ENCODE peak calls at places on chromosomes 11 and 22, in five cellular contexts. K is GM12891, U is uterus, D is T-helper 1 cell, S is ELF-1. Y is an unnamed sample.

GRCh38 chr11:71093783-71094182 is 158.6 kb downstream of the SHANK2 start:
- DNase-seq in K (no peak), U (no peak), D (no peak), S (no peak), Y (no peak)

GRCh38 chr11:88337342-88338222 is at the start of gene CTSC:
- DNase-seq in K (peak), U (peak), D (peak), S (peak), Y (peak)

GRCh38 chr11:79896258-79896657 is 455.4 kb upstream of the TENM4 start:
- DNase-seq in K (no peak), U (no peak), D (no peak), S (no peak), Y (no peak)

GRCh38 chr11:101848262-101848661 is 66.5 kb upstream of the CEP126 start:
- DNase-seq in K (no peak), U (no peak), D (no peak), S (no peak), Y (no peak)

GRCh38 chr11:65204646-65205601 is 23.2 kb downstream of the CAPN1 start:
- DNase-seq in K (peak), U (peak), D (no peak), S (peak), Y (no peak)

GRCh38 chr11:62851807-62852522 is 12.6 kb upstream of the WDR74 start:
- DNase-seq in K (no peak), U (no peak), D (no peak), S (no peak), Y (no peak)

GRCh38 chr11:24496728-24497396 is at the start of gene LUZP2:
- DNase-seq in K (peak), U (no peak), D (no peak), S (peak), Y (no peak)

GRCh38 chr11:8833568-8834275 is 77.3 kb upstream of the AKIP1 start:
- DNase-seq in K (no peak), U (no peak), D (no peak), S (peak), Y (no peak)

GRCh38 chr22:20550851-20551744 is 43.7 kb downstream of the MED15 start:
- DNase-seq in K (no peak), U (peak), D (no peak), S (peak), Y (peak)

GRCh38 chr11:120108154-120108784 is 29.6 kb downstream of the TRIM29 start:
- DNase-seq in K (peak), U (peak), D (no peak), S (peak), Y (peak)

GRCh38 chr11:113849713-113850112 is 25.7 kb downstream of the USP28 start:
- DNase-seq in K (no peak), U (no peak), D (no peak), S (peak), Y (no peak)

GRCh38 chr11:13120691-13121090 is 111.6 kb downstream of the RASSF10 start:
- DNase-seq in K (no peak), U (no peak), D (no peak), S (no peak), Y (no peak)